ENCODE peak calls at places on chromosomes 3 and 15, in six cellular contexts. One of them, this sample, is unnamed.

GRCh38 chr15:81303241-81304225 is 20.4 kb downstream of the STARD5 start:
- DNase-seq in stimulated activated CD4-positive, alpha-beta T cell treated with anti-CD3 and anti-CD28 coated beads, Interleukin-2, amount 100 ng/mL, for 4 hours: no peak
- DNase-seq in AG04450: no peak
- DNase-seq in activated CD4-positive, alpha-beta memory T cell treated with anti-CD3 and anti-CD28 coated beads, Interleukin-2, amount 10 ng/mL, durations not matched to agents 7 days and 5 days: no peak
- DNase-seq in activated CD4-positive, alpha-beta T cell treated with anti-CD3 and anti-CD28 coated beads, Interleukin-2, amount 50 U/mL, for 24 hours: no peak
- DNase-seq in left kidney: no peak
- DNase-seq in this sample: no peak

GRCh38 chr15:101127503-101128076 is 124.3 kb downstream of the CHSY1 start:
- DNase-seq in stimulated activated CD4-positive, alpha-beta T cell treated with anti-CD3 and anti-CD28 coated beads, Interleukin-2, amount 100 ng/mL, for 4 hours: peak
- DNase-seq in AG04450: peak
- DNase-seq in activated CD4-positive, alpha-beta memory T cell treated with anti-CD3 and anti-CD28 coated beads, Interleukin-2, amount 10 ng/mL, durations not matched to agents 7 days and 5 days: peak
- DNase-seq in activated CD4-positive, alpha-beta T cell treated with anti-CD3 and anti-CD28 coated beads, Interleukin-2, amount 50 U/mL, for 24 hours: no peak
- DNase-seq in left kidney: peak
- DNase-seq in this sample: peak

GRCh38 chr3:127159547-127159946 is 33.4 kb upstream of the PRR23E start:
- DNase-seq in stimulated activated CD4-positive, alpha-beta T cell treated with anti-CD3 and anti-CD28 coated beads, Interleukin-2, amount 100 ng/mL, for 4 hours: no peak
- DNase-seq in AG04450: no peak
- DNase-seq in activated CD4-positive, alpha-beta memory T cell treated with anti-CD3 and anti-CD28 coated beads, Interleukin-2, amount 10 ng/mL, durations not matched to agents 7 days and 5 days: no peak
- DNase-seq in activated CD4-positive, alpha-beta T cell treated with anti-CD3 and anti-CD28 coated beads, Interleukin-2, amount 50 U/mL, for 24 hours: no peak
- DNase-seq in left kidney: peak
- DNase-seq in this sample: no peak

GRCh38 chr3:50388021-50388719 is 28.8 kb upstream of the TMEM115 start:
- DNase-seq in stimulated activated CD4-positive, alpha-beta T cell treated with anti-CD3 and anti-CD28 coated beads, Interleukin-2, amount 100 ng/mL, for 4 hours: no peak
- DNase-seq in AG04450: no peak
- DNase-seq in activated CD4-positive, alpha-beta memory T cell treated with anti-CD3 and anti-CD28 coated beads, Interleukin-2, amount 10 ng/mL, durations not matched to agents 7 days and 5 days: no peak
- DNase-seq in activated CD4-positive, alpha-beta T cell treated with anti-CD3 and anti-CD28 coated beads, Interleukin-2, amount 50 U/mL, for 24 hours: no peak
- DNase-seq in left kidney: peak
- DNase-seq in this sample: no peak

GRCh38 chr3:41265011-41265545 is 65.8 kb downstream of the CTNNB1 start:
- DNase-seq in stimulated activated CD4-positive, alpha-beta T cell treated with anti-CD3 and anti-CD28 coated beads, Interleukin-2, amount 100 ng/mL, for 4 hours: no peak
- DNase-seq in AG04450: no peak
- DNase-seq in activated CD4-positive, alpha-beta memory T cell treated with anti-CD3 and anti-CD28 coated beads, Interleukin-2, amount 10 ng/mL, durations not matched to agents 7 days and 5 days: no peak
- DNase-seq in activated CD4-positive, alpha-beta T cell treated with anti-CD3 and anti-CD28 coated beads, Interleukin-2, amount 50 U/mL, for 24 hours: no peak
- DNase-seq in left kidney: no peak
- DNase-seq in this sample: no peak

GRCh38 chr3:160373655-160374054 is 25.4 kb downstream of the IFT80 start:
- DNase-seq in stimulated activated CD4-positive, alpha-beta T cell treated with anti-CD3 and anti-CD28 coated beads, Interleukin-2, amount 100 ng/mL, for 4 hours: no peak
- DNase-seq in AG04450: no peak
- DNase-seq in activated CD4-positive, alpha-beta memory T cell treated with anti-CD3 and anti-CD28 coated beads, Interleukin-2, amount 10 ng/mL, durations not matched to agents 7 days and 5 days: no peak
- DNase-seq in activated CD4-positive, alpha-beta T cell treated with anti-CD3 and anti-CD28 coated beads, Interleukin-2, amount 50 U/mL, for 24 hours: no peak
- DNase-seq in left kidney: no peak
- DNase-seq in this sample: no peak

GRCh38 chr3:134542287-134542686 is 56.4 kb downstream of the CEP63 start:
- DNase-seq in stimulated activated CD4-positive, alpha-beta T cell treated with anti-CD3 and anti-CD28 coated beads, Interleukin-2, amount 100 ng/mL, for 4 hours: no peak
- DNase-seq in AG04450: no peak
- DNase-seq in activated CD4-positive, alpha-beta memory T cell treated with anti-CD3 and anti-CD28 coated beads, Interleukin-2, amount 10 ng/mL, durations not matched to agents 7 days and 5 days: no peak
- DNase-seq in activated CD4-positive, alpha-beta T cell treated with anti-CD3 and anti-CD28 coated beads, Interleukin-2, amount 50 U/mL, for 24 hours: no peak
- DNase-seq in left kidney: no peak
- DNase-seq in this sample: no peak

GRCh38 chr15:85852969-85853368 is 58.2 kb upstream of the KLHL25 start:
- DNase-seq in stimulated activated CD4-positive, alpha-beta T cell treated with anti-CD3 and anti-CD28 coated beads, Interleukin-2, amount 100 ng/mL, for 4 hours: no peak
- DNase-seq in AG04450: no peak
- DNase-seq in activated CD4-positive, alpha-beta memory T cell treated with anti-CD3 and anti-CD28 coated beads, Interleukin-2, amount 10 ng/mL, durations not matched to agents 7 days and 5 days: no peak
- DNase-seq in activated CD4-positive, alpha-beta T cell treated with anti-CD3 and anti-CD28 coated beads, Interleukin-2, amount 50 U/mL, for 24 hours: no peak
- DNase-seq in left kidney: no peak
- DNase-seq in this sample: no peak

GRCh38 chr3:52891164-52891563 is 6.2 kb downstream of the STIMATE start:
- DNase-seq in stimulated activated CD4-positive, alpha-beta T cell treated with anti-CD3 and anti-CD28 coated beads, Interleukin-2, amount 100 ng/mL, for 4 hours: no peak
- DNase-seq in AG04450: no peak
- DNase-seq in activated CD4-positive, alpha-beta memory T cell treated with anti-CD3 and anti-CD28 coated beads, Interleukin-2, amount 10 ng/mL, durations not matched to agents 7 days and 5 days: peak
- DNase-seq in activated CD4-positive, alpha-beta T cell treated with anti-CD3 and anti-CD28 coated beads, Interleukin-2, amount 50 U/mL, for 24 hours: peak
- DNase-seq in left kidney: peak
- DNase-seq in this sample: no peak

GRCh38 chr3:113690482-113690881 is 6.0 kb downstream of the USF3 start:
- DNase-seq in stimulated activated CD4-positive, alpha-beta T cell treated with anti-CD3 and anti-CD28 coated beads, Interleukin-2, amount 100 ng/mL, for 4 hours: no peak
- DNase-seq in AG04450: no peak
- DNase-seq in activated CD4-positive, alpha-beta memory T cell treated with anti-CD3 and anti-CD28 coated beads, Interleukin-2, amount 10 ng/mL, durations not matched to agents 7 days and 5 days: no peak
- DNase-seq in activated CD4-positive, alpha-beta T cell treated with anti-CD3 and anti-CD28 coated beads, Interleukin-2, amount 50 U/mL, for 24 hours: no peak
- DNase-seq in left kidney: no peak
- DNase-seq in this sample: no peak

GRCh38 chr3:126880898-126881297 is 102.0 kb upstream of the PLXNA1 start:
- DNase-seq in stimulated activated CD4-positive, alpha-beta T cell treated with anti-CD3 and anti-CD28 coated beads, Interleukin-2, amount 100 ng/mL, for 4 hours: no peak
- DNase-seq in AG04450: no peak
- DNase-seq in activated CD4-positive, alpha-beta memory T cell treated with anti-CD3 and anti-CD28 coated beads, Interleukin-2, amount 10 ng/mL, durations not matched to agents 7 days and 5 days: no peak
- DNase-seq in activated CD4-positive, alpha-beta T cell treated with anti-CD3 and anti-CD28 coated beads, Interleukin-2, amount 50 U/mL, for 24 hours: no peak
- DNase-seq in left kidney: no peak
- DNase-seq in this sample: no peak

GRCh38 chr3:55017876-55018275 is 90.0 kb upstream of the LRTM1 start:
- DNase-seq in stimulated activated CD4-positive, alpha-beta T cell treated with anti-CD3 and anti-CD28 coated beads, Interleukin-2, amount 100 ng/mL, for 4 hours: no peak
- DNase-seq in AG04450: no peak
- DNase-seq in activated CD4-positive, alpha-beta memory T cell treated with anti-CD3 and anti-CD28 coated beads, Interleukin-2, amount 10 ng/mL, durations not matched to agents 7 days and 5 days: no peak
- DNase-seq in activated CD4-positive, alpha-beta T cell treated with anti-CD3 and anti-CD28 coated beads, Interleukin-2, amount 50 U/mL, for 24 hours: no peak
- DNase-seq in left kidney: no peak
- DNase-seq in this sample: no peak

GRCh38 chr15:80703965-80704364 is 8.9 kb downstream of the ABHD17C start:
- DNase-seq in stimulated activated CD4-positive, alpha-beta T cell treated with anti-CD3 and anti-CD28 coated beads, Interleukin-2, amount 100 ng/mL, for 4 hours: no peak
- DNase-seq in AG04450: no peak
- DNase-seq in activated CD4-positive, alpha-beta memory T cell treated with anti-CD3 and anti-CD28 coated beads, Interleukin-2, amount 10 ng/mL, durations not matched to agents 7 days and 5 days: no peak
- DNase-seq in activated CD4-positive, alpha-beta T cell treated with anti-CD3 and anti-CD28 coated beads, Interleukin-2, amount 50 U/mL, for 24 hours: no peak
- DNase-seq in left kidney: no peak
- DNase-seq in this sample: no peak

GRCh38 chr15:100777821-100778220 is 101.8 kb upstream of the ALDH1A3 start:
- DNase-seq in stimulated activated CD4-positive, alpha-beta T cell treated with anti-CD3 and anti-CD28 coated beads, Interleukin-2, amount 100 ng/mL, for 4 hours: no peak
- DNase-seq in AG04450: no peak
- DNase-seq in activated CD4-positive, alpha-beta memory T cell treated with anti-CD3 and anti-CD28 coated beads, Interleukin-2, amount 10 ng/mL, durations not matched to agents 7 days and 5 days: no peak
- DNase-seq in activated CD4-positive, alpha-beta T cell treated with anti-CD3 and anti-CD28 coated beads, Interleukin-2, amount 50 U/mL, for 24 hours: no peak
- DNase-seq in left kidney: no peak
- DNase-seq in this sample: no peak

GRCh38 chr15:59315914-59316428 is 56.7 kb downstream of the MYO1E start:
- DNase-seq in stimulated activated CD4-positive, alpha-beta T cell treated with anti-CD3 and anti-CD28 coated beads, Interleukin-2, amount 100 ng/mL, for 4 hours: no peak
- DNase-seq in AG04450: no peak
- DNase-seq in activated CD4-positive, alpha-beta memory T cell treated with anti-CD3 and anti-CD28 coated beads, Interleukin-2, amount 10 ng/mL, durations not matched to agents 7 days and 5 days: no peak
- DNase-seq in activated CD4-positive, alpha-beta T cell treated with anti-CD3 and anti-CD28 coated beads, Interleukin-2, amount 50 U/mL, for 24 hours: no peak
- DNase-seq in left kidney: no peak
- DNase-seq in this sample: no peak

GRCh38 chr15:69758291-69758771 is 305.7 kb downstream of the RPLP1 start:
- DNase-seq in stimulated activated CD4-positive, alpha-beta T cell treated with anti-CD3 and anti-CD28 coated beads, Interleukin-2, amount 100 ng/mL, for 4 hours: no peak
- DNase-seq in AG04450: peak
- DNase-seq in activated CD4-positive, alpha-beta memory T cell treated with anti-CD3 and anti-CD28 coated beads, Interleukin-2, amount 10 ng/mL, durations not matched to agents 7 days and 5 days: no peak
- DNase-seq in activated CD4-positive, alpha-beta T cell treated with anti-CD3 and anti-CD28 coated beads, Interleukin-2, amount 50 U/mL, for 24 hours: no peak
- DNase-seq in left kidney: no peak
- DNase-seq in this sample: no peak

GRCh38 chr3:144018776-144019175 is 47.2 kb downstream of the DIPK2A start:
- DNase-seq in stimulated activated CD4-positive, alpha-beta T cell treated with anti-CD3 and anti-CD28 coated beads, Interleukin-2, amount 100 ng/mL, for 4 hours: no peak
- DNase-seq in AG04450: peak
- DNase-seq in activated CD4-positive, alpha-beta memory T cell treated with anti-CD3 and anti-CD28 coated beads, Interleukin-2, amount 10 ng/mL, durations not matched to agents 7 days and 5 days: no peak
- DNase-seq in activated CD4-positive, alpha-beta T cell treated with anti-CD3 and anti-CD28 coated beads, Interleukin-2, amount 50 U/mL, for 24 hours: no peak
- DNase-seq in left kidney: no peak
- DNase-seq in this sample: no peak

GRCh38 chr3:129617381-129618185 is 11.1 kb upstream of the PLXND1 start:
- DNase-seq in stimulated activated CD4-positive, alpha-beta T cell treated with anti-CD3 and anti-CD28 coated beads, Interleukin-2, amount 100 ng/mL, for 4 hours: no peak
- DNase-seq in AG04450: no peak
- DNase-seq in activated CD4-positive, alpha-beta memory T cell treated with anti-CD3 and anti-CD28 coated beads, Interleukin-2, amount 10 ng/mL, durations not matched to agents 7 days and 5 days: no peak
- DNase-seq in activated CD4-positive, alpha-beta T cell treated with anti-CD3 and anti-CD28 coated beads, Interleukin-2, amount 50 U/mL, for 24 hours: no peak
- DNase-seq in left kidney: no peak
- DNase-seq in this sample: no peak

GRCh38 chr3:158097571-158098553 is 8.4 kb downstream of the SHOX2 start:
- DNase-seq in stimulated activated CD4-positive, alpha-beta T cell treated with anti-CD3 and anti-CD28 coated beads, Interleukin-2, amount 100 ng/mL, for 4 hours: peak
- DNase-seq in AG04450: no peak
- DNase-seq in activated CD4-positive, alpha-beta memory T cell treated with anti-CD3 and anti-CD28 coated beads, Interleukin-2, amount 10 ng/mL, durations not matched to agents 7 days and 5 days: peak
- DNase-seq in activated CD4-positive, alpha-beta T cell treated with anti-CD3 and anti-CD28 coated beads, Interleukin-2, amount 50 U/mL, for 24 hours: peak
- DNase-seq in left kidney: peak
- DNase-seq in this sample: no peak

GRCh38 chr15:84894743-84895425 is 10.4 kb downstream of the SLC28A1 start:
- DNase-seq in stimulated activated CD4-positive, alpha-beta T cell treated with anti-CD3 and anti-CD28 coated beads, Interleukin-2, amount 100 ng/mL, for 4 hours: no peak
- DNase-seq in AG04450: no peak
- DNase-seq in activated CD4-positive, alpha-beta memory T cell treated with anti-CD3 and anti-CD28 coated beads, Interleukin-2, amount 10 ng/mL, durations not matched to agents 7 days and 5 days: no peak
- DNase-seq in activated CD4-positive, alpha-beta T cell treated with anti-CD3 and anti-CD28 coated beads, Interleukin-2, amount 50 U/mL, for 24 hours: no peak
- DNase-seq in left kidney: no peak
- DNase-seq in this sample: no peak

GRCh38 chr3:57011022-57011421 is 49.4 kb upstream of the SPATA12 start:
- DNase-seq in stimulated activated CD4-positive, alpha-beta T cell treated with anti-CD3 and anti-CD28 coated beads, Interleukin-2, amount 100 ng/mL, for 4 hours: no peak
- DNase-seq in AG04450: no peak
- DNase-seq in activated CD4-positive, alpha-beta memory T cell treated with anti-CD3 and anti-CD28 coated beads, Interleukin-2, amount 10 ng/mL, durations not matched to agents 7 days and 5 days: no peak
- DNase-seq in activated CD4-positive, alpha-beta T cell treated with anti-CD3 and anti-CD28 coated beads, Interleukin-2, amount 50 U/mL, for 24 hours: no peak
- DNase-seq in left kidney: no peak
- DNase-seq in this sample: no peak

GRCh38 chr15:74336061-74337005 is 31.1 kb downstream of the CYP11A1 start:
- DNase-seq in stimulated activated CD4-positive, alpha-beta T cell treated with anti-CD3 and anti-CD28 coated beads, Interleukin-2, amount 100 ng/mL, for 4 hours: no peak
- DNase-seq in AG04450: no peak
- DNase-seq in activated CD4-positive, alpha-beta memory T cell treated with anti-CD3 and anti-CD28 coated beads, Interleukin-2, amount 10 ng/mL, durations not matched to agents 7 days and 5 days: no peak
- DNase-seq in activated CD4-positive, alpha-beta T cell treated with anti-CD3 and anti-CD28 coated beads, Interleukin-2, amount 50 U/mL, for 24 hours: no peak
- DNase-seq in left kidney: no peak
- DNase-seq in this sample: no peak

GRCh38 chr3:183542355-183542754 is 13.2 kb downstream of the KLHL6 start:
- DNase-seq in stimulated activated CD4-positive, alpha-beta T cell treated with anti-CD3 and anti-CD28 coated beads, Interleukin-2, amount 100 ng/mL, for 4 hours: no peak
- DNase-seq in AG04450: no peak
- DNase-seq in activated CD4-positive, alpha-beta memory T cell treated with anti-CD3 and anti-CD28 coated beads, Interleukin-2, amount 10 ng/mL, durations not matched to agents 7 days and 5 days: no peak
- DNase-seq in activated CD4-positive, alpha-beta T cell treated with anti-CD3 and anti-CD28 coated beads, Interleukin-2, amount 50 U/mL, for 24 hours: no peak
- DNase-seq in left kidney: no peak
- DNase-seq in this sample: no peak

GRCh38 chr15:32706704-32707103 is 11.1 kb upstream of the GREM1 start:
- DNase-seq in stimulated activated CD4-positive, alpha-beta T cell treated with anti-CD3 and anti-CD28 coated beads, Interleukin-2, amount 100 ng/mL, for 4 hours: no peak
- DNase-seq in AG04450: no peak
- DNase-seq in activated CD4-positive, alpha-beta memory T cell treated with anti-CD3 and anti-CD28 coated beads, Interleukin-2, amount 10 ng/mL, durations not matched to agents 7 days and 5 days: no peak
- DNase-seq in activated CD4-positive, alpha-beta T cell treated with anti-CD3 and anti-CD28 coated beads, Interleukin-2, amount 50 U/mL, for 24 hours: no peak
- DNase-seq in left kidney: no peak
- DNase-seq in this sample: no peak

GRCh38 chr3:134348524-134348923 is 25.7 kb downstream of the AMOTL2 start:
- DNase-seq in stimulated activated CD4-positive, alpha-beta T cell treated with anti-CD3 and anti-CD28 coated beads, Interleukin-2, amount 100 ng/mL, for 4 hours: no peak
- DNase-seq in AG04450: no peak
- DNase-seq in activated CD4-positive, alpha-beta memory T cell treated with anti-CD3 and anti-CD28 coated beads, Interleukin-2, amount 10 ng/mL, durations not matched to agents 7 days and 5 days: no peak
- DNase-seq in activated CD4-positive, alpha-beta T cell treated with anti-CD3 and anti-CD28 coated beads, Interleukin-2, amount 50 U/mL, for 24 hours: no peak
- DNase-seq in left kidney: no peak
- DNase-seq in this sample: no peak

GRCh38 chr3:74789111-74789510 is 174.7 kb upstream of the CNTN3 start:
- DNase-seq in stimulated activated CD4-positive, alpha-beta T cell treated with anti-CD3 and anti-CD28 coated beads, Interleukin-2, amount 100 ng/mL, for 4 hours: no peak
- DNase-seq in AG04450: no peak
- DNase-seq in activated CD4-positive, alpha-beta memory T cell treated with anti-CD3 and anti-CD28 coated beads, Interleukin-2, amount 10 ng/mL, durations not matched to agents 7 days and 5 days: no peak
- DNase-seq in activated CD4-positive, alpha-beta T cell treated with anti-CD3 and anti-CD28 coated beads, Interleukin-2, amount 50 U/mL, for 24 hours: no peak
- DNase-seq in left kidney: no peak
- DNase-seq in this sample: no peak

GRCh38 chr3:70621451-70621850 is 309.0 kb upstream of the MDFIC2 start:
- DNase-seq in stimulated activated CD4-positive, alpha-beta T cell treated with anti-CD3 and anti-CD28 coated beads, Interleukin-2, amount 100 ng/mL, for 4 hours: no peak
- DNase-seq in AG04450: no peak
- DNase-seq in activated CD4-positive, alpha-beta memory T cell treated with anti-CD3 and anti-CD28 coated beads, Interleukin-2, amount 10 ng/mL, durations not matched to agents 7 days and 5 days: no peak
- DNase-seq in activated CD4-positive, alpha-beta T cell treated with anti-CD3 and anti-CD28 coated beads, Interleukin-2, amount 50 U/mL, for 24 hours: no peak
- DNase-seq in left kidney: no peak
- DNase-seq in this sample: no peak

GRCh38 chr3:125238759-125239158 is 26.2 kb upstream of the SLC12A8 start:
- DNase-seq in stimulated activated CD4-positive, alpha-beta T cell treated with anti-CD3 and anti-CD28 coated beads, Interleukin-2, amount 100 ng/mL, for 4 hours: no peak
- DNase-seq in AG04450: no peak
- DNase-seq in activated CD4-positive, alpha-beta memory T cell treated with anti-CD3 and anti-CD28 coated beads, Interleukin-2, amount 10 ng/mL, durations not matched to agents 7 days and 5 days: no peak
- DNase-seq in activated CD4-positive, alpha-beta T cell treated with anti-CD3 and anti-CD28 coated beads, Interleukin-2, amount 50 U/mL, for 24 hours: no peak
- DNase-seq in left kidney: no peak
- DNase-seq in this sample: no peak

GRCh38 chr3:14423197-14423743 is 20.9 kb downstream of the SLC6A6 start:
- DNase-seq in stimulated activated CD4-positive, alpha-beta T cell treated with anti-CD3 and anti-CD28 coated beads, Interleukin-2, amount 100 ng/mL, for 4 hours: no peak
- DNase-seq in AG04450: no peak
- DNase-seq in activated CD4-positive, alpha-beta memory T cell treated with anti-CD3 and anti-CD28 coated beads, Interleukin-2, amount 10 ng/mL, durations not matched to agents 7 days and 5 days: no peak
- DNase-seq in activated CD4-positive, alpha-beta T cell treated with anti-CD3 and anti-CD28 coated beads, Interleukin-2, amount 50 U/mL, for 24 hours: no peak
- DNase-seq in left kidney: no peak
- DNase-seq in this sample: no peak

GRCh38 chr3:134428396-134428795 is 54.1 kb upstream of the AMOTL2 start:
- DNase-seq in stimulated activated CD4-positive, alpha-beta T cell treated with anti-CD3 and anti-CD28 coated beads, Interleukin-2, amount 100 ng/mL, for 4 hours: no peak
- DNase-seq in AG04450: no peak
- DNase-seq in activated CD4-positive, alpha-beta memory T cell treated with anti-CD3 and anti-CD28 coated beads, Interleukin-2, amount 10 ng/mL, durations not matched to agents 7 days and 5 days: no peak
- DNase-seq in activated CD4-positive, alpha-beta T cell treated with anti-CD3 and anti-CD28 coated beads, Interleukin-2, amount 50 U/mL, for 24 hours: no peak
- DNase-seq in left kidney: no peak
- DNase-seq in this sample: no peak

GRCh38 chr3:119700269-119700919 is 2.4 kb upstream of the CFAP91 start:
- DNase-seq in stimulated activated CD4-positive, alpha-beta T cell treated with anti-CD3 and anti-CD28 coated beads, Interleukin-2, amount 100 ng/mL, for 4 hours: peak
- DNase-seq in AG04450: no peak
- DNase-seq in activated CD4-positive, alpha-beta memory T cell treated with anti-CD3 and anti-CD28 coated beads, Interleukin-2, amount 10 ng/mL, durations not matched to agents 7 days and 5 days: peak
- DNase-seq in activated CD4-positive, alpha-beta T cell treated with anti-CD3 and anti-CD28 coated beads, Interleukin-2, amount 50 U/mL, for 24 hours: peak
- DNase-seq in left kidney: no peak
- DNase-seq in this sample: no peak

GRCh38 chr3:54304867-54305266 is 182.5 kb downstream of the CACNA2D3 start:
- DNase-seq in stimulated activated CD4-positive, alpha-beta T cell treated with anti-CD3 and anti-CD28 coated beads, Interleukin-2, amount 100 ng/mL, for 4 hours: no peak
- DNase-seq in AG04450: no peak
- DNase-seq in activated CD4-positive, alpha-beta memory T cell treated with anti-CD3 and anti-CD28 coated beads, Interleukin-2, amount 10 ng/mL, durations not matched to agents 7 days and 5 days: no peak
- DNase-seq in activated CD4-positive, alpha-beta T cell treated with anti-CD3 and anti-CD28 coated beads, Interleukin-2, amount 50 U/mL, for 24 hours: no peak
- DNase-seq in left kidney: no peak
- DNase-seq in this sample: no peak

GRCh38 chr3:38141952-38142273 is 3.5 kb downstream of the MYD88 start:
- DNase-seq in stimulated activated CD4-positive, alpha-beta T cell treated with anti-CD3 and anti-CD28 coated beads, Interleukin-2, amount 100 ng/mL, for 4 hours: no peak
- DNase-seq in AG04450: no peak
- DNase-seq in activated CD4-positive, alpha-beta memory T cell treated with anti-CD3 and anti-CD28 coated beads, Interleukin-2, amount 10 ng/mL, durations not matched to agents 7 days and 5 days: no peak
- DNase-seq in activated CD4-positive, alpha-beta T cell treated with anti-CD3 and anti-CD28 coated beads, Interleukin-2, amount 50 U/mL, for 24 hours: no peak
- DNase-seq in left kidney: no peak
- DNase-seq in this sample: no peak

GRCh38 chr3:153295906-153296305 is 133.9 kb downstream of the RAP2B start:
- DNase-seq in stimulated activated CD4-positive, alpha-beta T cell treated with anti-CD3 and anti-CD28 coated beads, Interleukin-2, amount 100 ng/mL, for 4 hours: no peak
- DNase-seq in AG04450: peak
- DNase-seq in activated CD4-positive, alpha-beta memory T cell treated with anti-CD3 and anti-CD28 coated beads, Interleukin-2, amount 10 ng/mL, durations not matched to agents 7 days and 5 days: no peak
- DNase-seq in activated CD4-positive, alpha-beta T cell treated with anti-CD3 and anti-CD28 coated beads, Interleukin-2, amount 50 U/mL, for 24 hours: no peak
- DNase-seq in left kidney: no peak
- DNase-seq in this sample: no peak

GRCh38 chr3:46929324-46929723 is 47.2 kb downstream of the CCDC12 start:
- DNase-seq in stimulated activated CD4-positive, alpha-beta T cell treated with anti-CD3 and anti-CD28 coated beads, Interleukin-2, amount 100 ng/mL, for 4 hours: no peak
- DNase-seq in AG04450: no peak
- DNase-seq in activated CD4-positive, alpha-beta memory T cell treated with anti-CD3 and anti-CD28 coated beads, Interleukin-2, amount 10 ng/mL, durations not matched to agents 7 days and 5 days: no peak
- DNase-seq in activated CD4-positive, alpha-beta T cell treated with anti-CD3 and anti-CD28 coated beads, Interleukin-2, amount 50 U/mL, for 24 hours: no peak
- DNase-seq in left kidney: no peak
- DNase-seq in this sample: no peak

GRCh38 chr3:138195491-138195890 is 8.4 kb downstream of the ARMC8 start:
- DNase-seq in stimulated activated CD4-positive, alpha-beta T cell treated with anti-CD3 and anti-CD28 coated beads, Interleukin-2, amount 100 ng/mL, for 4 hours: no peak
- DNase-seq in AG04450: no peak
- DNase-seq in activated CD4-positive, alpha-beta memory T cell treated with anti-CD3 and anti-CD28 coated beads, Interleukin-2, amount 10 ng/mL, durations not matched to agents 7 days and 5 days: no peak
- DNase-seq in activated CD4-positive, alpha-beta T cell treated with anti-CD3 and anti-CD28 coated beads, Interleukin-2, amount 50 U/mL, for 24 hours: no peak
- DNase-seq in left kidney: no peak
- DNase-seq in this sample: no peak

GRCh38 chr3:128072454-128073184 is 20.4 kb downstream of the SEC61A1 start:
- DNase-seq in stimulated activated CD4-positive, alpha-beta T cell treated with anti-CD3 and anti-CD28 coated beads, Interleukin-2, amount 100 ng/mL, for 4 hours: no peak
- DNase-seq in AG04450: no peak
- DNase-seq in activated CD4-positive, alpha-beta memory T cell treated with anti-CD3 and anti-CD28 coated beads, Interleukin-2, amount 10 ng/mL, durations not matched to agents 7 days and 5 days: no peak
- DNase-seq in activated CD4-positive, alpha-beta T cell treated with anti-CD3 and anti-CD28 coated beads, Interleukin-2, amount 50 U/mL, for 24 hours: no peak
- DNase-seq in left kidney: no peak
- DNase-seq in this sample: no peak

GRCh38 chr15:101394654-101395053 is 94.9 kb downstream of the PCSK6 start:
- DNase-seq in stimulated activated CD4-positive, alpha-beta T cell treated with anti-CD3 and anti-CD28 coated beads, Interleukin-2, amount 100 ng/mL, for 4 hours: no peak
- DNase-seq in AG04450: no peak
- DNase-seq in activated CD4-positive, alpha-beta memory T cell treated with anti-CD3 and anti-CD28 coated beads, Interleukin-2, amount 10 ng/mL, durations not matched to agents 7 days and 5 days: no peak
- DNase-seq in activated CD4-positive, alpha-beta T cell treated with anti-CD3 and anti-CD28 coated beads, Interleukin-2, amount 50 U/mL, for 24 hours: no peak
- DNase-seq in left kidney: peak
- DNase-seq in this sample: no peak

GRCh38 chr3:44712455-44713075 is at the start of gene ZNF502:
- DNase-seq in stimulated activated CD4-positive, alpha-beta T cell treated with anti-CD3 and anti-CD28 coated beads, Interleukin-2, amount 100 ng/mL, for 4 hours: peak
- DNase-seq in AG04450: peak
- DNase-seq in activated CD4-positive, alpha-beta memory T cell treated with anti-CD3 and anti-CD28 coated beads, Interleukin-2, amount 10 ng/mL, durations not matched to agents 7 days and 5 days: peak
- DNase-seq in activated CD4-positive, alpha-beta T cell treated with anti-CD3 and anti-CD28 coated beads, Interleukin-2, amount 50 U/mL, for 24 hours: peak
- DNase-seq in left kidney: peak
- DNase-seq in this sample: peak

GRCh38 chr15:73631915-73632669 is 1.1 kb downstream of the NPTN start:
- DNase-seq in stimulated activated CD4-positive, alpha-beta T cell treated with anti-CD3 and anti-CD28 coated beads, Interleukin-2, amount 100 ng/mL, for 4 hours: no peak
- DNase-seq in AG04450: no peak
- DNase-seq in activated CD4-positive, alpha-beta memory T cell treated with anti-CD3 and anti-CD28 coated beads, Interleukin-2, amount 10 ng/mL, durations not matched to agents 7 days and 5 days: no peak
- DNase-seq in activated CD4-positive, alpha-beta T cell treated with anti-CD3 and anti-CD28 coated beads, Interleukin-2, amount 50 U/mL, for 24 hours: no peak
- DNase-seq in left kidney: peak
- DNase-seq in this sample: no peak